ENCODE peak calls at places on chromosomes 13 and 19, in five cellular contexts. L is stimulated activated CD4-positive, alpha-beta T cell treated with anti-CD3 and anti-CD28 coated beads, Interleukin-4, amount 100 ng/mL, for 48 hours; J is T-helper 17 cell; X is activated CD4-positive, CD25-positive, alpha-beta regulatory T cell treated with anti-CD3 and anti-CD28 coated beads, Interleukin-2, amount 50 U/mL, for 16 hours; Q is stimulated activated CD8-positive, alpha-beta memory T cell treated with anti-CD3 and anti-CD28 coated beads, Interleukin-4, amount 100 ng/mL, for 1 hour. Y is an unnamed sample.

GRCh38 chr13:50244913-50245574 is 229.8 kb downstream of the KCNRG start:
- DNase-seq in L (peak), J (no peak), X (no peak), Q (no peak), Y (peak)

GRCh38 chr13:97369269-97369893 is 64.6 kb upstream of the RAP2A start:
- DNase-seq in L (no peak), J (no peak), X (no peak), Q (no peak), Y (no peak)

GRCh38 chr13:100102042-100102441 is 13.1 kb downstream of the PCCA start:
- DNase-seq in L (no peak), J (no peak), X (no peak), Q (no peak), Y (no peak)

GRCh38 chr19:56091066-56091490 is 30.0 kb downstream of the ZNF787 start:
- DNase-seq in L (no peak), J (no peak), X (no peak), Q (no peak), Y (no peak)

GRCh38 chr19:30324982-30325381 is 47.2 kb upstream of the ZNF536 start:
- DNase-seq in L (no peak), J (no peak), X (no peak), Q (no peak), Y (no peak)

GRCh38 chr13:42905542-42905941 is 86.5 kb downstream of the EPSTI1 start:
- DNase-seq in L (no peak), J (no peak), X (no peak), Q (no peak), Y (no peak)

GRCh38 chr13:98783856-98784478 is 31.5 kb upstream of the SLC15A1 start:
- DNase-seq in L (no peak), J (no peak), X (no peak), Q (no peak), Y (no peak)

GRCh38 chr13:21365574-21365973 is 93.5 kb downstream of the ZDHHC20 start:
- DNase-seq in L (no peak), J (no peak), X (no peak), Q (peak), Y (no peak)

GRCh38 chr13:49454388-49455015 is 10.4 kb downstream of the SETDB2 start:
- DNase-seq in L (no peak), J (no peak), X (no peak), Q (no peak), Y (no peak)

GRCh38 chr19:5627395-5627904 is 4.6 kb downstream of the SAFB start:
- DNase-seq in L (peak), J (no peak), X (no peak), Q (no peak), Y (no peak)

GRCh38 chr19:7516878-7517277 is 975 bp downstream of the ZNF358 start:
- DNase-seq in L (no peak), J (no peak), X (no peak), Q (no peak), Y (no peak)

GRCh38 chr19:3855321-3855720 is 13.5 kb downstream of the ZFR2 start:
- DNase-seq in L (no peak), J (no peak), X (no peak), Q (no peak), Y (no peak)

GRCh38 chr13:93788456-93788855 is 561.8 kb downstream of the GPC6 start:
- DNase-seq in L (no peak), J (no peak), X (no peak), Q (no peak), Y (no peak)

GRCh38 chr19:23914402-23915286 is at the start of gene ZNF726:
- DNase-seq in L (peak), J (peak), X (peak), Q (peak), Y (peak)

GRCh38 chr19:55254625-55254977 is 4.2 kb downstream of the PPP6R1 start:
- DNase-seq in L (no peak), J (no peak), X (no peak), Q (no peak), Y (no peak)

GRCh38 chr13:112892759-112893569 is 76.0 kb upstream of the MCF2L start:
- DNase-seq in L (no peak), J (no peak), X (no peak), Q (no peak), Y (no peak)

GRCh38 chr19:39420769-39421168 is 8.3 kb downstream of the PLEKHG2 start:
- DNase-seq in L (no peak), J (no peak), X (no peak), Q (no peak), Y (no peak)

GRCh38 chr13:94214979-94215378 is 264.5 kb downstream of the DCT start:
- DNase-seq in L (no peak), J (no peak), X (no peak), Q (no peak), Y (no peak)

GRCh38 chr19:11247934-11248333 is 8.5 kb downstream of the ANGPTL8 start:
- DNase-seq in L (no peak), J (no peak), X (no peak), Q (no peak), Y (no peak)

GRCh38 chr13:107977175-107977574 is 238.2 kb downstream of the LIG4 start:
- DNase-seq in L (no peak), J (no peak), X (no peak), Q (no peak), Y (no peak)

GRCh38 chr19:1725100-1726064 is 27.9 kb upstream of the ONECUT3 start:
- DNase-seq in L (peak), J (no peak), X (no peak), Q (no peak), Y (no peak)

GRCh38 chr19:3532154-3533019 is 6.6 kb upstream of the TEKTIP1 start:
- DNase-seq in L (no peak), J (no peak), X (no peak), Q (no peak), Y (no peak)

GRCh38 chr13:111489301-111489700 is 168.9 kb downstream of the TEX29 start:
- DNase-seq in L (no peak), J (no peak), X (no peak), Q (no peak), Y (no peak)

GRCh38 chr13:93145199-93145598 is 81.4 kb upstream of the GPC6 start:
- DNase-seq in L (no peak), J (no peak), X (no peak), Q (no peak), Y (no peak)

GRCh38 chr19:588093-588742 is 1.5 kb upstream of the HCN2 start:
- DNase-seq in L (peak), J (peak), X (no peak), Q (peak), Y (no peak)

GRCh38 chr13:51739403-51740112 is 64.4 kb downstream of the DHRS12 start:
- DNase-seq in L (no peak), J (no peak), X (no peak), Q (no peak), Y (no peak)

Y was measured in thoracic aorta.